ENCODE peak calls at places on chromosomes 2 and 18, in nine cellular contexts. U is effector memory CD4-positive, alpha-beta T cell; F is T-helper 22 cell; D is Right ventricle myocardium superior; Y is NCI-H1436; W is psoas muscle; T is germinal center; R is hypothalamus; N is EL. L is an unnamed sample.

GRCh38 chr18:79611040-79611681 is 68.4 kb upstream of the CTDP1 start:
- DNase-seq in U (no peak), D (peak; percentile 55), T (no peak), N (peak; percentile 68), R (no peak), Y (no peak), F (no peak), W (peak; percentile 52), L (no peak)

GRCh38 chr2:239300871-239301742 is 99.7 kb downstream of the HDAC4 start:
- DNase-seq in Y (no peak), U (no peak), F (no peak), R (no peak), N (no peak), D (no peak), T (no peak), W (no peak), L (no peak)

GRCh38 chr2:161238559-161239415 is 69.4 kb upstream of the PSMD14 start:
- DNase-seq in T (no peak), D (peak; percentile 85), N (peak; percentile 56), W (peak; percentile 55), R (peak; percentile 85), U (peak; percentile 53), Y (no peak), F (peak; percentile 48), L (peak; percentile 43)

GRCh38 chr2:10028988-10029874 is 14.1 kb upstream of the KLF11 start:
- DNase-seq in F (no peak), D (peak; percentile 85), R (peak; percentile 45), T (no peak), U (no peak), N (no peak), W (peak; percentile 55), Y (no peak), L (peak; percentile 50)

GRCh38 chr2:231714639-231715498 is 6.5 kb downstream of the PTMA start:
- DNase-seq in Y (peak; percentile 86), D (peak; percentile 79), W (peak; percentile 78), N (peak; percentile 59), R (peak; percentile 60), F (peak; percentile 56), U (peak; percentile 60), T (peak; percentile 57), L (peak; percentile 75)

GRCh38 chr2:223731503-223731902 is 105.9 kb downstream of the AP1S3 start:
- DNase-seq in R (no peak), N (no peak), Y (no peak), T (no peak), W (no peak), D (no peak), U (no peak), F (no peak), L (no peak)

GRCh38 chr18:2853926-2854664 is 7.3 kb downstream of the EMILIN2 start:
- DNase-seq in N (no peak), R (no peak), U (no peak), T (no peak), F (no peak), Y (no peak), W (no peak), D (no peak), L (no peak)

GRCh38 chr18:8754995-8755955 is 49.9 kb downstream of the MTCL1 start:
- DNase-seq in D (no peak), Y (no peak), R (no peak), F (peak; percentile 37), N (peak; percentile 78), U (peak; percentile 54), W (no peak), T (peak; percentile 51), L (peak; percentile 87)

L was measured in naive thymus-derived CD8-positive, alpha-beta T cell.